ENCODE peak calls at places on chromosomes 6 and 20, in five cellular contexts. L is A549, G is K562, R is HepG2, Q is H1. A is an unnamed sample.

GRCh38 chr20:43916073-43916874 is 1.6 kb downstream of the TOX2 start:
- DNase-seq in L (no peak), G (no peak), R (no peak), Q (no peak), A (no peak)

GRCh38 chr6:151958332-151958731 is 150.8 kb downstream of the ESR1 start:
- DNase-seq in L (no peak), G (no peak), R (no peak), Q (no peak), A (no peak)

GRCh38 chr6:4289770-4290320 is 154.5 kb upstream of the ECI2 start:
- DNase-seq in L (no peak), G (no peak), R (no peak), Q (no peak), A (no peak)

GRCh38 chr6:30881987-30882763 is 2.1 kb upstream of the DDR1 start:
- DNase-seq in L (no peak), G (no peak), R (no peak), Q (no peak), A (no peak)

GRCh38 chr6:64580346-64580745 is 944.7 kb downstream of the PHF3 start:
- DNase-seq in L (no peak), G (no peak), R (no peak), Q (no peak), A (no peak)

GRCh38 chr6:90175627-90176538 is 120.8 kb downstream of the BACH2 start:
- DNase-seq in L (no peak), G (no peak), R (no peak), Q (no peak), A (no peak)

GRCh38 chr6:159267165-159267564 is 98.0 kb downstream of the FNDC1 start:
- DNase-seq in L (no peak), G (peak), R (no peak), Q (peak), A (no peak)

GRCh38 chr6:53287336-53288225 is 61.2 kb downstream of the ELOVL5 start:
- DNase-seq in L (no peak), G (no peak), R (no peak), Q (no peak), A (no peak)

GRCh38 chr20:40562031-40562430 is 127.0 kb downstream of the MAFB start:
- DNase-seq in L (no peak), G (peak), R (no peak), Q (no peak), A (no peak)

GRCh38 chr20:25274891-25275812 is 27.3 kb downstream of the PYGB start:
- DNase-seq in L (no peak), G (no peak), R (no peak), Q (peak), A (no peak)
- TF ChIP-seq KDM1A in L (no peak), G (no peak), R (no peak), Q (no peak), A (no peak)

GRCh38 chr6:20096506-20096905 is 115.8 kb downstream of the MBOAT1 start:
- DNase-seq in L (no peak), G (no peak), R (no peak), Q (no peak), A (no peak)

GRCh38 chr6:20102674-20103073 is 109.6 kb downstream of the MBOAT1 start:
- DNase-seq in L (no peak), G (no peak), R (no peak), Q (no peak), A (no peak)

GRCh38 chr6:20095436-20095835 is 116.8 kb downstream of the MBOAT1 start:
- DNase-seq in L (no peak), G (no peak), R (no peak), Q (no peak), A (no peak)

DNA sequence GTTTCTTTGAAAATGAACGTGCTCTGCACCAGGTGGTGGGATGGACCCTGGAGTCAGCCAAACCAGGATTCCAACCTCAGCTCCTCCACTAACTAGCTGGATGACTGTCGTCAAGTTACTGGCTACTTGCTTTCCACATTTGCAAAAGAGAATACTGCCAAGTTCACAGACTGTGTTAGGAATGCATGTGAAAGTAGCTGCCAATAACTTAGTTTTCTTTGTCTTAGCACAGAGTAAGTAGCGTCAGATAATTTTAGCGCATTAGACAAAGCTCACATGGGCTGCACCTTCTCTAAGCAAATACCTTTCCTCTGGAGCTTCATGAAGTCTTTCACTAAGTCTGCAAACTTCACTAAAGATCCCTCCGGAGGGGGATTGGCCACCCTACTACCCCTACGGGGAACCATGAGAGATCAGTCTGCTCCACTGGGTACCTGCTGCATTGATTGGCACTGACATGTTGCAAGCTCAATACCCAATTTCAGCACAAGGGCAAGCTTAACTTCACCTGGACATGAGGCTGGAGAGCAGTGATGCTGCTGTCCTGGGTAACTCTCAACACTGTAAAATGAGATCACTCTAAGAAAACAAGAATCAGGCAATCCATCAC is 113.9 kb downstream of the MBOAT1 start:
- DNase-seq in L (no peak), G (no peak), R (no peak), Q (no peak), A (no peak)
- TF ChIP-seq KDM1A in L (no peak), G (no peak), R (no peak), Q (no peak), A (no peak)

DNA sequence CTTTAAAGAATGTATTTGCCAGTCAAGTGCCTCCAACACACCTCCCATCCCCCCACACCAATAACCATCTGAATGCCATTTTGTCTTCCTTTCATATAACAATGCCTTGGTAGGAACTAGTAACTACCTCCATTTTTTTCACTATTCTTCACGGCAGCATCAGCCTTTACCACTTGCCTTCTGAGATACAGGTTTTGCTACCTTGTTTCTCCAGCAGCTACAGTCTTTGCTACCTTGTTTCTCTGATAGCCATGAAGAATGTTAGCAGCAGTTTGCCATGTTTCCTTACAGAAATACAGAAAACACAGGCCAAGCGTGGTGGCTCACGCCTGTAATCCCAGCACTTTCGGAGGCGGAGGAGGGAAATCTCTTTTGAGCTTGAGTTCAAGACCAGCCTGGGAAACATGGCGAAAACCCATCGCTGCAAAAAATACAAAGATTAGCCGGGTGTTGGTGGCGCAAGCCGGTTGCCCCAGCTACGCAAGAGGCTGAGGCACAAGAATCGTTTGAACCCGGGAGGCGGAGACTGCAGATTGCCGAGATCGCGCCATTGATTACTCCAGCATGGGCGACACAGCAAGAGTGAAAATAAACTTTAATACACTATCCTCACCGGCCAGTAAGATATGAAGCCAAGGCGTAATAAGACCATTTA is 100.9 kb downstream of the HFE start:
- DNase-seq in L (no peak), G (peak), R (peak), Q (no peak), A (no peak)
- TF ChIP-seq KDM1A in L (no peak), G (no peak), R (no peak), Q (no peak), A (no peak)

GRCh38 chr6:129370268-129370916 is 339.6 kb downstream of the ARHGAP18 start:
- DNase-seq in L (peak), G (peak), R (peak), Q (peak), A (no peak)
- TF ChIP-seq KDM1A in L (no peak), G (no peak), R (no peak), Q (no peak), A (no peak)

DNA sequence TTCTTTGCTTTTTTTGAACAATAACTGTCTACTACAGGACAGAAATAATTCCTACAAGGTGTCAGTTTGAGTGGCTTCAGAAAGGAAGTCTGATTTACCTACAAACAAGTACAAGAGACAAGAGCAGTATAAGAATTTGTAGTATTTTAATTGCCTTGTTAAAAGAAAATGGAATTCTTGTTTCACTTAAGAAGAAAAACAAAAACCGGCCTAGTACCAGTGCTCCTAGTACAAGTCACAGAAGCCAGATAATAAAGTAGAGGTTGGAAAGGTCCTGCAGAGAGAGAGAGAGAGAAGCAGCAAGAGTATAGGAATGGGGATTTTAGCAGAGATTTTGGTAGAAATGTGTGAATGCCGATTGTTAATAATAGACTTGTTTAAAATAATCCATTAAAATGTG is 6.4 kb downstream of the TAB2 start:
- DNase-seq in L (no peak), G (no peak), R (no peak), Q (no peak), A (no peak)
- TF ChIP-seq KDM1A in L (no peak), G (no peak), R (no peak), Q (no peak), A (no peak)

DNA sequence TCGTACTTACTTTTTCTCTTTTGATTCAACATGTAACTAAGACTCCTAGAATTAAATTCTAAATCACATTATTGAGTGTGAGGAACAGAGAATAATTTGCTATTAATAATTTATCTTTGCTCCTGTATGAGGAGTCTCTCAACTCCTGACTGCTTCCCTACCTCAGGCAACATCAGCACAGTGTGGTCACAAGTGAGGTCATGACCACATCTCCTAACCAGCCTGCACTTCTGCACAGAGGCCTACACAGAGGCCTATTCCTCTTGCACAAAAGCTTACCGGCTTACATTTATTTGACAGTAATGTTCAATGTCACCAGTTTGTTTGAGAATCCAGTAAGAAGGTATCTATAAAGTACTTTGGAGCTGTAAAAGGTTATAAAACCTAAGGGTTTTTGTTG is 637.4 kb upstream of the MARCKS start:
- DNase-seq in L (no peak), G (no peak), R (no peak), Q (no peak), A (no peak)
- TF ChIP-seq KDM1A in L (no peak), G (no peak), R (no peak), Q (no peak), A (no peak)

GRCh38 chr6:43767553-43768505 is 2.2 kb upstream of the VEGFA start:
- DNase-seq in L (no peak), G (no peak), R (no peak), Q (no peak), A (no peak)

GRCh38 chr6:43768506-43768860 is 1.5 kb upstream of the VEGFA start:
- DNase-seq in L (no peak), G (no peak), R (no peak), Q (no peak), A (no peak)

GRCh38 chr6:43770417-43771209 is 602 bp downstream of the VEGFA start:
- DNase-seq in L (peak), G (peak), R (peak), Q (peak), A (no peak)

GRCh38 chr6:43769526-43770416 is at the start of gene VEGFA:
- DNase-seq in L (peak), G (peak), R (peak), Q (peak), A (peak)

GRCh38 chr6:43768983-43769525 is 957 bp upstream of the VEGFA start:
- DNase-seq in L (no peak), G (no peak), R (no peak), Q (no peak), A (no peak)
- TF ChIP-seq KDM1A in L (no peak), G (no peak), R (no peak), Q (no peak), A (no peak)

GRCh38 chr20:4082406-4083102 is 67.2 kb upstream of the RNF24 start:
- DNase-seq in L (no peak), G (peak), R (peak), Q (no peak), A (peak)
- TF ChIP-seq KDM1A in L (no peak), G (peak), R (no peak), Q (no peak), A (no peak)

GRCh38 chr6:109482913-109483743 is at the start of gene ZBTB24:
- DNase-seq in L (peak), G (peak), R (peak), Q (peak), A (peak)

GRCh38 chr6:109485536-109485935 is 2.5 kb upstream of the ZBTB24 start:
- DNase-seq in L (no peak), G (no peak), R (no peak), Q (peak), A (no peak)

GRCh38 chr6:109486068-109486467 is 3.0 kb upstream of the ZBTB24 start:
- DNase-seq in L (no peak), G (no peak), R (peak), Q (no peak), A (no peak)

GRCh38 chr6:109483744-109484075 is 691 bp upstream of the ZBTB24 start:
- DNase-seq in L (no peak), G (no peak), R (no peak), Q (no peak), A (no peak)

DNA sequence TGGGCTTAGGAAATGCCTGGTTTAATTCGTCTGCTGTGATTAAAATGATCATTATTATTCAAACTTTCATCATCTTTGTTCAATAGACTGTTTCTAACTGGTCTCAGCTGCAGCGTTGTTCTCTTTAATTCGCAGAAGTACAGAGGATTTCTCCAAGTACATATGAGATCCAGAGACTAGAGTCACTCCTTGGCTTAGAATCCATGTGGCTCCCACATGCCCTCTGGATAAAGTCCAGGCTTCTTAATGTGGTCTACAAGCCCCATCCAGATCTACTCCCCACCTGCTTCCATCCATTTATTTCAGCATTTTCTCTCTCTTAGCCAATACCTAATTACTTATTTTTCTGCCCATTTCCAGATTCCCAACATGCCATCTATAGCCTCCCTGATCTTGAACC is 1.1 kb upstream of the ZBTB24 start:
- DNase-seq in L (no peak), G (no peak), R (no peak), Q (no peak), A (no peak)
- TF ChIP-seq KDM1A in L (no peak), G (no peak), R (no peak), Q (no peak), A (no peak)